ENCODE peak calls at places on chromosomes 11 and 22, in seven cellular contexts. Y, N, F, R, E, C and D are unnamed samples.

GRCh38 chr11:69575296-69576068 is 65.5 kb upstream of the CCND1 start:
- DNase-seq in Y (no peak), N (no peak), F (no peak), R (no peak), E (no peak), C (no peak), D (no peak)

GRCh38 chr11:3160252-3161031 is 4.7 kb downstream of the OSBPL5 start:
- DNase-seq in Y (peak), N (no peak), F (peak), R (peak), E (no peak), C (no peak), D (peak)

GRCh38 chr11:27447288-27447914 is 25.2 kb downstream of the LGR4 start:
- DNase-seq in Y (no peak), N (no peak), F (no peak), R (no peak), E (no peak), C (no peak), D (no peak)

GRCh38 chr11:450809-451451 is 851 bp downstream of the PTDSS2 start:
- DNase-seq in Y (no peak), N (peak), F (no peak), R (peak), E (peak), C (peak), D (peak)

GRCh38 chr11:45410391-45411215 is 124.5 kb upstream of the SYT13 start:
- DNase-seq in Y (no peak), N (no peak), F (no peak), R (no peak), E (no peak), C (no peak), D (no peak)

GRCh38 chr22:44942979-44943700 is 66.7 kb downstream of the PHF21B start:
- DNase-seq in Y (no peak), N (no peak), F (no peak), R (no peak), E (no peak), C (no peak), D (no peak)

GRCh38 chr22:35783943-35784614 is 66.4 kb downstream of the APOL5 start:
- DNase-seq in Y (peak), N (no peak), F (no peak), R (no peak), E (no peak), C (no peak), D (no peak)

GRCh38 chr11:71093783-71094182 is 158.6 kb downstream of the SHANK2 start:
- DNase-seq in Y (no peak), N (no peak), F (peak), R (no peak), E (no peak), C (no peak), D (no peak)

GRCh38 chr11:47147250-47147649 is 29.4 kb downstream of the ARFGAP2 start:
- DNase-seq in Y (no peak), N (no peak), F (no peak), R (no peak), E (no peak), C (no peak), D (no peak)

GRCh38 chr22:30208631-30209603 is 37.6 kb downstream of the LIF start:
- DNase-seq in Y (no peak), N (peak), F (peak), R (no peak), E (no peak), C (no peak), D (peak)

GRCh38 chr11:87219266-87219665 is 181.5 kb downstream of the TMEM135 start:
- DNase-seq in Y (no peak), N (peak), F (no peak), R (no peak), E (no peak), C (no peak), D (no peak)

GRCh38 chr11:107898270-107898669 is 30.0 kb upstream of the RAB39A start:
- DNase-seq in Y (peak), N (peak), F (no peak), R (peak), E (no peak), C (no peak), D (peak)

GRCh38 chr11:73273246-73273890 is 1.2 kb downstream of the P2RY6 start:
- DNase-seq in Y (no peak), N (no peak), F (no peak), R (peak), E (no peak), C (peak), D (no peak)

GRCh38 chr22:20437253-20438065 is at the start of gene SCARF2:
- DNase-seq in Y (no peak), N (peak), F (peak), R (no peak), E (no peak), C (no peak), D (no peak)